ENCODE peak calls at places on chromosome 21, in nine cellular contexts. One of them, this sample, is unnamed.

GRCh38 chr21:25506268-25506667 is 101.0 kb downstream of the MRPL39 start:
- DNase-seq in upper lobe of right lung: no peak
- DNase-seq in suprapubic skin: no peak
- DNase-seq in heart right ventricle: no peak
- DNase-seq in BE2C: no peak
- DNase-seq in lung: no peak
- DNase-seq in ovary: no peak
- DNase-seq in tibial artery: no peak
- DNase-seq in CD8-positive, alpha-beta memory T cell: no peak
- DNase-seq in this sample: no peak

GRCh38 chr21:31243611-31244010 is 100.5 kb downstream of the TIAM1 start:
- DNase-seq in upper lobe of right lung: no peak
- DNase-seq in suprapubic skin: no peak
- DNase-seq in heart right ventricle: no peak
- DNase-seq in BE2C: no peak
- DNase-seq in lung: no peak
- DNase-seq in ovary: no peak
- DNase-seq in tibial artery: no peak
- DNase-seq in CD8-positive, alpha-beta memory T cell: no peak
- DNase-seq in this sample: no peak

GRCh38 chr21:37077403-37077802 is 4.3 kb downstream of the TTC3 start:
- DNase-seq in upper lobe of right lung: no peak
- DNase-seq in suprapubic skin: no peak
- DNase-seq in heart right ventricle: no peak
- DNase-seq in BE2C: no peak
- DNase-seq in lung: no peak
- DNase-seq in ovary: no peak
- DNase-seq in tibial artery: no peak
- DNase-seq in CD8-positive, alpha-beta memory T cell: no peak
- DNase-seq in this sample: no peak

GRCh38 chr21:44925027-44925755 is 4.5 kb upstream of the ITGB2 start:
- DNase-seq in upper lobe of right lung: no peak
- DNase-seq in suprapubic skin: no peak
- DNase-seq in heart right ventricle: no peak
- DNase-seq in BE2C: no peak
- DNase-seq in lung: no peak
- DNase-seq in ovary: no peak
- DNase-seq in tibial artery: no peak
- DNase-seq in CD8-positive, alpha-beta memory T cell: no peak
- DNase-seq in this sample: no peak

GRCh38 chr21:15144026-15144425 is 79.2 kb upstream of the NRIP1 start:
- DNase-seq in upper lobe of right lung: no peak
- DNase-seq in suprapubic skin: no peak
- DNase-seq in heart right ventricle: no peak
- DNase-seq in BE2C: no peak
- DNase-seq in lung: no peak
- DNase-seq in ovary: no peak
- DNase-seq in tibial artery: no peak
- DNase-seq in CD8-positive, alpha-beta memory T cell: no peak
- DNase-seq in this sample: no peak

GRCh38 chr21:44710756-44711326 is 531 bp downstream of the TSPEAR start:
- DNase-seq in upper lobe of right lung: peak; percentile 65
- DNase-seq in suprapubic skin: no peak
- DNase-seq in heart right ventricle: no peak
- DNase-seq in BE2C: no peak
- DNase-seq in lung: no peak
- DNase-seq in ovary: no peak
- DNase-seq in tibial artery: peak; percentile 56
- DNase-seq in CD8-positive, alpha-beta memory T cell: no peak
- DNase-seq in this sample: peak; percentile 59

GRCh38 chr21:30676737-30677136 is 34.1 kb downstream of the KRTAP20-3 start:
- DNase-seq in upper lobe of right lung: no peak
- DNase-seq in suprapubic skin: no peak
- DNase-seq in heart right ventricle: no peak
- DNase-seq in BE2C: no peak
- DNase-seq in lung: no peak
- DNase-seq in ovary: no peak
- DNase-seq in tibial artery: no peak
- DNase-seq in CD8-positive, alpha-beta memory T cell: no peak
- DNase-seq in this sample: no peak

GRCh38 chr21:38957575-38958340 is 152.0 kb downstream of the ETS2 start:
- DNase-seq in upper lobe of right lung: no peak
- DNase-seq in suprapubic skin: no peak
- DNase-seq in heart right ventricle: no peak
- DNase-seq in BE2C: no peak
- DNase-seq in lung: no peak
- DNase-seq in ovary: no peak
- DNase-seq in tibial artery: no peak
- DNase-seq in CD8-positive, alpha-beta memory T cell: no peak
- DNase-seq in this sample: no peak

GRCh38 chr21:16419188-16419874 is 689.5 kb downstream of the USP25 start:
- DNase-seq in upper lobe of right lung: peak; percentile 67
- DNase-seq in suprapubic skin: peak; percentile 80
- DNase-seq in heart right ventricle: peak; percentile 90
- DNase-seq in BE2C: peak; percentile 87
- DNase-seq in lung: peak; percentile 78
- DNase-seq in ovary: peak; percentile 89
- DNase-seq in tibial artery: peak; percentile 87
- DNase-seq in CD8-positive, alpha-beta memory T cell: no peak
- DNase-seq in this sample: peak; percentile 75

GRCh38 chr21:33844104-33844889 is 71.3 kb downstream of the ATP5PO start:
- DNase-seq in upper lobe of right lung: no peak
- DNase-seq in suprapubic skin: peak; percentile 60
- DNase-seq in heart right ventricle: peak; percentile 22
- DNase-seq in BE2C: no peak
- DNase-seq in lung: no peak
- DNase-seq in ovary: no peak
- DNase-seq in tibial artery: no peak
- DNase-seq in CD8-positive, alpha-beta memory T cell: no peak
- DNase-seq in this sample: no peak
- H3K27me3 ChIP-seq in upper lobe of right lung: no peaks in the 10 kb centered on the region
- H3K27me3 ChIP-seq in suprapubic skin: no peaks in the 10 kb centered on the region
- H3K27me3 ChIP-seq in heart right ventricle: no peaks in the 10 kb centered on the region
- H3K27me3 ChIP-seq in BE2C: no peaks in the 10 kb centered on the region
- H3K27me3 ChIP-seq in lung: no peaks in the 10 kb centered on the region
- H3K27me3 ChIP-seq in ovary: no peaks in the 10 kb centered on the region
- H3K27me3 ChIP-seq in tibial artery: no peaks in the 10 kb centered on the region
- H3K27me3 ChIP-seq in CD8-positive, alpha-beta memory T cell: no peaks in the 10 kb centered on the region
- H3K27me3 ChIP-seq in this sample: no peaks in the 10 kb centered on the region

GRCh38 chr21:42524341-42525227 is 10.9 kb downstream of the SLC37A1 start:
- DNase-seq in upper lobe of right lung: peak; percentile 87
- DNase-seq in suprapubic skin: peak; percentile 84
- DNase-seq in heart right ventricle: peak; percentile 59
- DNase-seq in BE2C: peak; percentile 72
- DNase-seq in lung: peak; percentile 81
- DNase-seq in ovary: peak; percentile 80
- DNase-seq in tibial artery: peak; percentile 86
- DNase-seq in CD8-positive, alpha-beta memory T cell: peak; percentile 31
- DNase-seq in this sample: peak; percentile 88
- H3K4me1 ChIP-seq in upper lobe of right lung: peaks cover 54% of the 10 kb centered on the region
- H3K4me1 ChIP-seq in suprapubic skin: peaks cover 14% of the 10 kb centered on the region
- H3K4me1 ChIP-seq in heart right ventricle: peaks cover 43% of the 10 kb centered on the region
- H3K4me1 ChIP-seq in BE2C: peaks cover 17% of the 10 kb centered on the region
- H3K4me1 ChIP-seq in lung: peaks cover 4% of the 10 kb centered on the region
- H3K4me1 ChIP-seq in ovary: peaks cover 13% of the 10 kb centered on the region
- H3K4me1 ChIP-seq in tibial artery: peaks cover 22% of the 10 kb centered on the region
- H3K4me1 ChIP-seq in CD8-positive, alpha-beta memory T cell: peaks cover 32% of the 10 kb centered on the region
- H3K4me1 ChIP-seq in this sample: no peaks in the 10 kb centered on the region

GRCh38 chr21:20639026-20639425 is 359.2 kb upstream of the NCAM2 start:
- DNase-seq in upper lobe of right lung: no peak
- DNase-seq in suprapubic skin: no peak
- DNase-seq in heart right ventricle: no peak
- DNase-seq in BE2C: no peak
- DNase-seq in lung: no peak
- DNase-seq in ovary: no peak
- DNase-seq in tibial artery: no peak
- DNase-seq in CD8-positive, alpha-beta memory T cell: no peak
- DNase-seq in this sample: no peak
- H3K9me3 ChIP-seq in upper lobe of right lung: no peaks in the 10 kb centered on the region
- H3K9me3 ChIP-seq in suprapubic skin: no peaks in the 10 kb centered on the region
- H3K9me3 ChIP-seq in heart right ventricle: no peaks in the 10 kb centered on the region
- H3K9me3 ChIP-seq in BE2C: no peaks in the 10 kb centered on the region
- H3K9me3 ChIP-seq in lung: no peaks in the 10 kb centered on the region
- H3K9me3 ChIP-seq in ovary: no peaks in the 10 kb centered on the region
- H3K9me3 ChIP-seq in tibial artery: no peaks in the 10 kb centered on the region
- H3K9me3 ChIP-seq in CD8-positive, alpha-beta memory T cell: no peaks in the 10 kb centered on the region
- H3K9me3 ChIP-seq in this sample: no peaks in the 10 kb centered on the region

DNA sequence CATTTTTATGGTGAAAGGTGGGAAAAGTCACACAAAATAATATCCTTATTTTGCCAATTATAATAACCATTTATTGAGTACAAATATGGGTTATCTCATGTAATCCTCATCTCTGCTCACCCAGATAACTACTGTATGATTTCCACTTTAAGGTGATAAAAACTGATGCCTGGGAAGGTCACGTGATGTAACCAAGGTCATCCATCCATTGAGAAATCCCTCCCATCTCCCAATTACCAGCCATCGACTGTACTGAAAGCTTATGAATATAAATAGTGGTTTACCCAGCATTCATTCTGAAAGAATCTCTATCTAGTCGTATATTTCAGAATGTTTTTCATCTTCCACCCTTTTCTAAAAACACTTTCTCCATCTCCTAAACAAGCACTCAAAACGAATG is 55.0 kb upstream of the IFNAR2 start:
- DNase-seq in upper lobe of right lung: no peak
- DNase-seq in suprapubic skin: no peak
- DNase-seq in heart right ventricle: no peak
- DNase-seq in BE2C: no peak
- DNase-seq in lung: no peak
- DNase-seq in ovary: no peak
- DNase-seq in tibial artery: no peak
- DNase-seq in CD8-positive, alpha-beta memory T cell: no peak
- DNase-seq in this sample: no peak
- H3K27me3 ChIP-seq in upper lobe of right lung: no peaks in the 10 kb centered on the region
- H3K27me3 ChIP-seq in suprapubic skin: peaks cover 28% of the 10 kb centered on the region
- H3K27me3 ChIP-seq in heart right ventricle: peaks cover 18% of the 10 kb centered on the region
- H3K27me3 ChIP-seq in BE2C: peaks cover 60% of the 10 kb centered on the region
- H3K27me3 ChIP-seq in lung: no peaks in the 10 kb centered on the region
- H3K27me3 ChIP-seq in ovary: no peaks in the 10 kb centered on the region
- H3K27me3 ChIP-seq in tibial artery: no peaks in the 10 kb centered on the region
- H3K27me3 ChIP-seq in CD8-positive, alpha-beta memory T cell: no peaks in the 10 kb centered on the region
- H3K27me3 ChIP-seq in this sample: no peaks in the 10 kb centered on the region

GRCh38 chr21:42081931-42082381 is 10.8 kb downstream of the UMODL1 start:
- DNase-seq in upper lobe of right lung: no peak
- DNase-seq in suprapubic skin: no peak
- DNase-seq in heart right ventricle: no peak
- DNase-seq in BE2C: no peak
- DNase-seq in lung: no peak
- DNase-seq in ovary: no peak
- DNase-seq in tibial artery: no peak
- DNase-seq in CD8-positive, alpha-beta memory T cell: no peak
- DNase-seq in this sample: no peak

GRCh38 chr21:42083361-42083690 is 12.2 kb downstream of the UMODL1 start:
- DNase-seq in upper lobe of right lung: no peak
- DNase-seq in suprapubic skin: no peak
- DNase-seq in heart right ventricle: no peak
- DNase-seq in BE2C: no peak
- DNase-seq in lung: no peak
- DNase-seq in ovary: no peak
- DNase-seq in tibial artery: no peak
- DNase-seq in CD8-positive, alpha-beta memory T cell: no peak
- DNase-seq in this sample: no peak

GRCh38 chr21:42081138-42081537 is 10.0 kb downstream of the UMODL1 start:
- DNase-seq in upper lobe of right lung: no peak
- DNase-seq in suprapubic skin: no peak
- DNase-seq in heart right ventricle: no peak
- DNase-seq in BE2C: no peak
- DNase-seq in lung: no peak
- DNase-seq in ovary: no peak
- DNase-seq in tibial artery: no peak
- DNase-seq in CD8-positive, alpha-beta memory T cell: no peak
- DNase-seq in this sample: no peak

GRCh38 chr21:42084079-42084478 is 13.0 kb downstream of the UMODL1 start:
- DNase-seq in upper lobe of right lung: no peak
- DNase-seq in suprapubic skin: no peak
- DNase-seq in heart right ventricle: no peak
- DNase-seq in BE2C: no peak
- DNase-seq in lung: no peak
- DNase-seq in ovary: no peak
- DNase-seq in tibial artery: no peak
- DNase-seq in CD8-positive, alpha-beta memory T cell: no peak
- DNase-seq in this sample: no peak

GRCh38 chr21:42082501-42083360 is 11.6 kb downstream of the UMODL1 start:
- DNase-seq in upper lobe of right lung: no peak
- DNase-seq in suprapubic skin: no peak
- DNase-seq in heart right ventricle: no peak
- DNase-seq in BE2C: no peak
- DNase-seq in lung: no peak
- DNase-seq in ovary: no peak
- DNase-seq in tibial artery: no peak
- DNase-seq in CD8-positive, alpha-beta memory T cell: no peak
- DNase-seq in this sample: peak; percentile 69
- H3K4me1 ChIP-seq in upper lobe of right lung: no peaks in the 10 kb centered on the region
- H3K4me1 ChIP-seq in suprapubic skin: peaks cover 31% of the 10 kb centered on the region
- H3K4me1 ChIP-seq in heart right ventricle: no peaks in the 10 kb centered on the region
- H3K4me1 ChIP-seq in BE2C: no peaks in the 10 kb centered on the region
- H3K4me1 ChIP-seq in lung: no peaks in the 10 kb centered on the region
- H3K4me1 ChIP-seq in ovary: no peaks in the 10 kb centered on the region
- H3K4me1 ChIP-seq in tibial artery: peaks cover 8% of the 10 kb centered on the region
- H3K4me1 ChIP-seq in CD8-positive, alpha-beta memory T cell: no peaks in the 10 kb centered on the region
- H3K4me1 ChIP-seq in this sample: no peaks in the 10 kb centered on the region

This sample was measured in aorta.